ENCODE peak calls at places on chromosomes 13 and 19, in five cellular contexts. One of them, this sample, is unnamed.

GRCh38 chr13:61770697-61771096 is 355.0 kb upstream of the PCDH20 start:
- DNase-seq in psoas muscle: no peak
- DNase-seq in Calu3: no peak
- DNase-seq in right atrium auricular region: no peak
- DNase-seq in left colon: no peak
- DNase-seq in this sample: no peak

GRCh38 chr13:44022196-44022595 is 142.5 kb downstream of the LACC1 start:
- DNase-seq in psoas muscle: no peak
- DNase-seq in right atrium auricular region: no peak
- DNase-seq in left colon: no peak
- DNase-seq in Calu3: no peak
- DNase-seq in this sample: no peak

GRCh38 chr19:17172624-17173345 is 42.4 kb upstream of the USE1 start:
- DNase-seq in right atrium auricular region: no peak
- DNase-seq in Calu3: no peak
- DNase-seq in left colon: no peak
- DNase-seq in psoas muscle: no peak
- DNase-seq in this sample: no peak

GRCh38 chr13:85286081-85286480 is 513.1 kb downstream of the SLITRK6 start:
- DNase-seq in psoas muscle: no peak
- DNase-seq in left colon: no peak
- DNase-seq in right atrium auricular region: no peak
- DNase-seq in Calu3: no peak
- DNase-seq in this sample: no peak

GRCh38 chr19:54203151-54203611 is 2.5 kb downstream of the RPS9 start:
- DNase-seq in Calu3: peak; percentile 51
- DNase-seq in right atrium auricular region: no peak
- DNase-seq in psoas muscle: no peak
- DNase-seq in left colon: peak; percentile 28
- DNase-seq in this sample: no peak

GRCh38 chr19:14476307-14476662 is 1.1 kb upstream of the PTGER1 start:
- DNase-seq in psoas muscle: no peak
- DNase-seq in Calu3: no peak
- DNase-seq in right atrium auricular region: no peak
- DNase-seq in left colon: no peak
- DNase-seq in this sample: no peak

GRCh38 chr13:70353096-70353495 is 244.8 kb upstream of the KLHL1 start:
- DNase-seq in Calu3: no peak
- DNase-seq in left colon: peak; percentile 13
- DNase-seq in psoas muscle: no peak
- DNase-seq in right atrium auricular region: no peak
- DNase-seq in this sample: no peak

GRCh38 chr19:19775891-19776205 is 42.9 kb upstream of the ZNF14 start:
- DNase-seq in right atrium auricular region: no peak
- DNase-seq in left colon: no peak
- DNase-seq in psoas muscle: peak; percentile 50
- DNase-seq in Calu3: no peak
- DNase-seq in this sample: no peak

GRCh38 chr19:42197375-42197817 is 20.1 kb downstream of the DEDD2 start:
- DNase-seq in right atrium auricular region: no peak
- DNase-seq in psoas muscle: no peak
- DNase-seq in left colon: peak; percentile 44
- DNase-seq in Calu3: peak; percentile 67
- DNase-seq in this sample: no peak

GRCh38 chr13:19982447-19983043 is 24.0 kb downstream of the ZMYM2 start:
- DNase-seq in left colon: no peak
- DNase-seq in Calu3: no peak
- DNase-seq in right atrium auricular region: no peak
- DNase-seq in psoas muscle: no peak
- DNase-seq in this sample: no peak

GRCh38 chr13:35984776-35985453 is 146.3 kb downstream of the DCLK1 start:
- DNase-seq in psoas muscle: no peak
- DNase-seq in left colon: no peak
- DNase-seq in right atrium auricular region: no peak
- DNase-seq in Calu3: no peak
- DNase-seq in this sample: no peak

GRCh38 chr19:45090034-45090433 is 2.9 kb upstream of the PPP1R37 start:
- DNase-seq in left colon: no peak
- DNase-seq in psoas muscle: no peak
- DNase-seq in Calu3: no peak
- DNase-seq in right atrium auricular region: no peak
- DNase-seq in this sample: peak; percentile 52

GRCh38 chr13:48403151-48403631 is 9.7 kb downstream of the LPAR6 start:
- DNase-seq in left colon: no peak
- DNase-seq in Calu3: no peak
- DNase-seq in psoas muscle: no peak
- DNase-seq in right atrium auricular region: no peak
- DNase-seq in this sample: no peak

GRCh38 chr13:102911336-102911735 is 65.5 kb downstream of the ERCC5 start:
- DNase-seq in right atrium auricular region: no peak
- DNase-seq in Calu3: peak; percentile 9
- DNase-seq in left colon: no peak
- DNase-seq in psoas muscle: no peak
- DNase-seq in this sample: no peak